ENCODE peak calls at places on chromosomes 5 and 9, in nine cellular contexts. One of them, this sample, is unnamed.

GRCh38 chr9:35972093-35972492 is 14.1 kb upstream of the OR2S2 start:
- DNase-seq in pancreas: no peak
- DNase-seq in GM19239: no peak
- DNase-seq in NCI-H1092 treated with DMSO at 0.1 percent for 48 hours: no peak
- DNase-seq in NCI-H69: no peak
- DNase-seq in cardiac fibroblast: no peak
- DNase-seq in HuH-7: no peak
- DNase-seq in anterior cingulate cortex: no peak
- DNase-seq in hippocampal formation: no peak
- DNase-seq in this sample: no peak

GRCh38 chr5:110054240-110054639 is 364.5 kb downstream of the MAN2A1 start:
- DNase-seq in pancreas: no peak
- DNase-seq in GM19239: no peak
- DNase-seq in NCI-H1092 treated with DMSO at 0.1 percent for 48 hours: peak
- DNase-seq in NCI-H69: peak
- DNase-seq in cardiac fibroblast: peak
- DNase-seq in HuH-7: no peak
- DNase-seq in anterior cingulate cortex: no peak
- DNase-seq in hippocampal formation: no peak
- DNase-seq in this sample: no peak

GRCh38 chr5:140565780-140566095 is 1.1 kb downstream of the SLC35A4 start:
- DNase-seq in pancreas: no peak
- DNase-seq in GM19239: no peak
- DNase-seq in NCI-H1092 treated with DMSO at 0.1 percent for 48 hours: no peak
- DNase-seq in NCI-H69: no peak
- DNase-seq in cardiac fibroblast: peak
- DNase-seq in HuH-7: no peak
- DNase-seq in anterior cingulate cortex: no peak
- DNase-seq in hippocampal formation: no peak
- DNase-seq in this sample: no peak

GRCh38 chr9:90872835-90873294 is 71.2 kb downstream of the SYK start:
- DNase-seq in pancreas: no peak
- DNase-seq in GM19239: no peak
- DNase-seq in NCI-H1092 treated with DMSO at 0.1 percent for 48 hours: peak
- DNase-seq in NCI-H69: no peak
- DNase-seq in cardiac fibroblast: peak
- DNase-seq in HuH-7: no peak
- DNase-seq in anterior cingulate cortex: no peak
- DNase-seq in hippocampal formation: no peak
- DNase-seq in this sample: no peak

GRCh38 chr9:134181648-134182034 is 17.3 kb upstream of the RNU6ATAC start:
- DNase-seq in pancreas: no peak
- DNase-seq in GM19239: no peak
- DNase-seq in NCI-H1092 treated with DMSO at 0.1 percent for 48 hours: no peak
- DNase-seq in NCI-H69: no peak
- DNase-seq in cardiac fibroblast: no peak
- DNase-seq in HuH-7: no peak
- DNase-seq in anterior cingulate cortex: no peak
- DNase-seq in hippocampal formation: no peak
- DNase-seq in this sample: no peak

GRCh38 chr5:39892708-39893107 is 467.9 kb upstream of the DAB2 start:
- DNase-seq in pancreas: no peak
- DNase-seq in GM19239: no peak
- DNase-seq in NCI-H1092 treated with DMSO at 0.1 percent for 48 hours: no peak
- DNase-seq in NCI-H69: no peak
- DNase-seq in cardiac fibroblast: peak
- DNase-seq in HuH-7: no peak
- DNase-seq in anterior cingulate cortex: no peak
- DNase-seq in hippocampal formation: no peak
- DNase-seq in this sample: no peak

GRCh38 chr9:128882677-128883590 is 1.0 kb downstream of the LRRC8A start:
- DNase-seq in pancreas: peak
- DNase-seq in GM19239: no peak
- DNase-seq in NCI-H1092 treated with DMSO at 0.1 percent for 48 hours: no peak
- DNase-seq in NCI-H69: peak
- DNase-seq in cardiac fibroblast: no peak
- DNase-seq in HuH-7: peak
- DNase-seq in anterior cingulate cortex: no peak
- DNase-seq in hippocampal formation: no peak
- DNase-seq in this sample: no peak

GRCh38 chr5:172283020-172283861 is at the start of gene UBTD2:
- DNase-seq in pancreas: peak
- DNase-seq in GM19239: peak
- DNase-seq in NCI-H1092 treated with DMSO at 0.1 percent for 48 hours: peak
- DNase-seq in NCI-H69: peak
- DNase-seq in cardiac fibroblast: peak
- DNase-seq in HuH-7: peak
- DNase-seq in anterior cingulate cortex: peak
- DNase-seq in hippocampal formation: peak
- DNase-seq in this sample: no peak

GRCh38 chr5:94218374-94218773 is 400.0 kb downstream of the KIAA0825 start:
- DNase-seq in pancreas: no peak
- DNase-seq in GM19239: no peak
- DNase-seq in NCI-H1092 treated with DMSO at 0.1 percent for 48 hours: no peak
- DNase-seq in NCI-H69: no peak
- DNase-seq in cardiac fibroblast: peak
- DNase-seq in HuH-7: no peak
- DNase-seq in anterior cingulate cortex: no peak
- DNase-seq in hippocampal formation: no peak
- DNase-seq in this sample: no peak

GRCh38 chr9:106104887-106105286 is 410.5 kb downstream of the TMEM38B start:
- DNase-seq in pancreas: no peak
- DNase-seq in GM19239: no peak
- DNase-seq in NCI-H1092 treated with DMSO at 0.1 percent for 48 hours: no peak
- DNase-seq in NCI-H69: no peak
- DNase-seq in cardiac fibroblast: no peak
- DNase-seq in HuH-7: no peak
- DNase-seq in anterior cingulate cortex: no peak
- DNase-seq in hippocampal formation: no peak
- DNase-seq in this sample: no peak

GRCh38 chr5:960551-960950 is 48.1 kb upstream of the NKD2 start:
- DNase-seq in pancreas: no peak
- DNase-seq in GM19239: no peak
- DNase-seq in NCI-H1092 treated with DMSO at 0.1 percent for 48 hours: no peak
- DNase-seq in NCI-H69: no peak
- DNase-seq in cardiac fibroblast: no peak
- DNase-seq in HuH-7: no peak
- DNase-seq in anterior cingulate cortex: no peak
- DNase-seq in hippocampal formation: no peak
- DNase-seq in this sample: no peak

GRCh38 chr9:137975527-137975913 is 97.9 kb downstream of the CACNA1B start:
- DNase-seq in pancreas: no peak
- DNase-seq in GM19239: no peak
- DNase-seq in NCI-H1092 treated with DMSO at 0.1 percent for 48 hours: no peak
- DNase-seq in NCI-H69: no peak
- DNase-seq in cardiac fibroblast: no peak
- DNase-seq in HuH-7: no peak
- DNase-seq in anterior cingulate cortex: no peak
- DNase-seq in hippocampal formation: no peak
- DNase-seq in this sample: no peak